ENCODE peak calls at places on chromosomes 3 and 15, in four cellular contexts. One of them, this sample, is unnamed.

GRCh38 chr3:78913711-78914110 is 854.1 kb downstream of the ROBO1 start:
- DNase-seq in heart right ventricle: no peak
- DNase-seq in hippocampal formation: no peak
- DNase-seq in A549: no peak
- DNase-seq in this sample: no peak

GRCh38 chr3:7667774-7668173 is 806.9 kb downstream of the GRM7 start:
- DNase-seq in heart right ventricle: no peak
- DNase-seq in hippocampal formation: no peak
- DNase-seq in A549: no peak
- DNase-seq in this sample: no peak

GRCh38 chr3:121883507-121883906 is 10.7 kb upstream of the SLC15A2 start:
- DNase-seq in heart right ventricle: no peak
- DNase-seq in hippocampal formation: no peak
- DNase-seq in A549: peak
- DNase-seq in this sample: no peak

GRCh38 chr3:56076746-56077145 is 391.5 kb downstream of the ERC2 start:
- DNase-seq in heart right ventricle: no peak
- DNase-seq in hippocampal formation: no peak
- DNase-seq in A549: no peak
- DNase-seq in this sample: no peak

GRCh38 chr15:73994912-73995622 is 551 bp downstream of the PML start:
- DNase-seq in heart right ventricle: peak
- DNase-seq in hippocampal formation: no peak
- DNase-seq in A549: no peak
- DNase-seq in this sample: no peak

GRCh38 chr3:188133219-188133618 is 20.7 kb upstream of the LPP start:
- DNase-seq in heart right ventricle: no peak
- DNase-seq in hippocampal formation: no peak
- DNase-seq in A549: no peak
- DNase-seq in this sample: no peak

GRCh38 chr15:54660356-54660755 is 536.4 kb downstream of the RSL24D1 start:
- DNase-seq in heart right ventricle: no peak
- DNase-seq in hippocampal formation: no peak
- DNase-seq in A549: no peak
- DNase-seq in this sample: no peak

GRCh38 chr15:50463423-50464358 is 39.5 kb downstream of the USP8 start:
- DNase-seq in heart right ventricle: no peak
- DNase-seq in hippocampal formation: peak
- DNase-seq in A549: no peak
- DNase-seq in this sample: no peak

GRCh38 chr15:48040166-48040817 is 80.5 kb upstream of the SLC24A5 start:
- DNase-seq in heart right ventricle: no peak
- DNase-seq in hippocampal formation: peak
- DNase-seq in A549: no peak
- DNase-seq in this sample: peak

GRCh38 chr15:88624156-88624970 is 3.2 kb downstream of the AEN start:
- DNase-seq in heart right ventricle: no peak
- DNase-seq in hippocampal formation: no peak
- DNase-seq in A549: no peak
- DNase-seq in this sample: no peak

GRCh38 chr3:14238356-14238755 is 59.7 kb downstream of the LSM3 start:
- DNase-seq in heart right ventricle: no peak
- DNase-seq in hippocampal formation: no peak
- DNase-seq in A549: no peak
- DNase-seq in this sample: no peak

GRCh38 chr15:77673801-77674317 is 41.1 kb upstream of the LINGO1 start:
- DNase-seq in heart right ventricle: no peak
- DNase-seq in hippocampal formation: no peak
- DNase-seq in A549: no peak
- DNase-seq in this sample: no peak

GRCh38 chr3:38164136-38164965 is 986 bp upstream of the OXSR1 start:
- DNase-seq in heart right ventricle: no peak
- DNase-seq in hippocampal formation: no peak
- DNase-seq in A549: no peak
- DNase-seq in this sample: no peak

GRCh38 chr15:60797444-60798040 is 318.6 kb upstream of the ICE2 start:
- DNase-seq in heart right ventricle: no peak
- DNase-seq in hippocampal formation: no peak
- DNase-seq in A549: no peak
- DNase-seq in this sample: no peak

GRCh38 chr3:29092348-29092747 is 188.5 kb upstream of the RBMS3 start:
- DNase-seq in heart right ventricle: no peak
- DNase-seq in hippocampal formation: no peak
- DNase-seq in A549: no peak
- DNase-seq in this sample: no peak

GRCh38 chr3:54870423-54870822 is 57.4 kb downstream of the LRTM1 start:
- DNase-seq in heart right ventricle: no peak
- DNase-seq in hippocampal formation: peak
- DNase-seq in A549: peak
- DNase-seq in this sample: no peak

GRCh38 chr15:70198441-70199123 is 100.9 kb upstream of the TLE3 start:
- DNase-seq in heart right ventricle: no peak
- DNase-seq in hippocampal formation: no peak
- DNase-seq in A549: no peak
- DNase-seq in this sample: no peak

This sample was measured in left cardiac atrium.